ENCODE peak calls at places on chromosomes 3 and 15, in seven cellular contexts. C is ovary, B is uterus, K is GM12892, M is heart left ventricle, G is adrenal gland, V is body of pancreas. D is an unnamed sample.

GRCh38 chr3:184486614-184487013 is 75.0 kb upstream of the EPHB3 start:
- DNase-seq in C (no peak), B (no peak), K (no peak), M (no peak), G (no peak), V (no peak), D (no peak)

GRCh38 chr15:94336817-94337537 is 105.6 kb downstream of the MCTP2 start:
- DNase-seq in C (no peak), B (no peak), K (no peak), M (no peak), G (no peak), V (no peak), D (no peak)

GRCh38 chr3:99319450-99319849 is 318.9 kb upstream of the COL8A1 start:
- DNase-seq in C (no peak), B (no peak), K (no peak), M (no peak), G (no peak), V (no peak), D (no peak)

GRCh38 chr3:165383381-165383780 is 187.2 kb upstream of the SLITRK3 start:
- DNase-seq in C (no peak), B (no peak), K (no peak), M (no peak), G (no peak), V (no peak), D (no peak)

GRCh38 chr3:100043271-100043670 is 71.0 kb downstream of the FILIP1L start:
- DNase-seq in C (no peak), B (no peak), K (no peak), M (no peak), G (no peak), V (no peak), D (no peak)

GRCh38 chr3:149534671-149535394 is 60.3 kb downstream of the TM4SF4 start:
- DNase-seq in C (no peak), B (no peak), K (no peak), M (no peak), G (no peak), V (peak; percentile 27), D (no peak)

GRCh38 chr15:74780983-74781672 is 752 bp upstream of the CSK start:
- DNase-seq in C (no peak), B (no peak), K (no peak), M (no peak), G (no peak), V (no peak), D (peak; percentile 35)

GRCh38 chr3:48409291-48410201 is 20.3 kb downstream of the PLXNB1 start:
- DNase-seq in C (no peak), B (peak; percentile 8), K (peak; percentile 16), M (peak; percentile 14), G (peak; percentile 6), V (peak; percentile 10), D (no peak)

GRCh38 chr3:155385896-155386295 is 92.4 kb upstream of the STRIT1 start:
- DNase-seq in C (no peak), B (no peak), K (no peak), M (no peak), G (no peak), V (no peak), D (no peak)

GRCh38 chr3:162765524-162765923 is 1268.9 kb downstream of the OTOL1 start:
- DNase-seq in C (no peak), B (no peak), K (no peak), M (no peak), G (no peak), V (no peak), D (no peak)

GRCh38 chr3:37072892-37073291 is 79.6 kb downstream of the MLH1 start:
- DNase-seq in C (no peak), B (no peak), K (no peak), M (no peak), G (no peak), V (peak; percentile 26), D (no peak)

GRCh38 chr3:154135511-154136173 is 14.5 kb downstream of the ARHGEF26 start:
- DNase-seq in C (no peak), B (no peak), K (no peak), M (no peak), G (no peak), V (peak; percentile 54), D (no peak)

DNA sequence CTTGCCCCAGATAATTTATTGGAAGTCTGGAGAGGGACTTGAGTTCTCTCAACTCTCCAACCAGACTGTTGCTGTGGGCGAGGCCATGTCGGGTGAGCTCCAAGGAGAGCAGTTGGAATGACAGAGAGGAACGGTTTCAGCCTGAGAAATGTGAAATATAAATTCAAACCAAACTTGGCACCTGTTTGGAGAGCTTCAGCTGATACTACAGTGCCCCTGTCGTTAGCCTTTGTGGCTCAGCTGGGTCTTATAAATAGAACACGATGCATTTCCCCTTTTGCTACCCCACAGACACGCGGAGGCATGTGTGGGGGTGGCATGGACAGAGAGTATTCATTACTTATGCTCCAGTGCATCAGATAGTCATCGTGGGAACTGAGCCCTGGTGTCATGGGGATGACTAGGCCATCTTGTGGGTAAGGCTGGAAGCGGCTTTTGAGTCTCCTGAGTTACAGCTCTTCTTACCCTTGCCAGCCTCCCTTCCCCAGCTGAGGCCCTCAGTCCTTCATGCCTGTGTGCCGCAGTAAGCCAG is 15.6 kb downstream of the SMAD3 start:
- DNase-seq in C (no peak), B (peak; percentile 46), K (no peak), M (peak; percentile 41), G (no peak), V (no peak), D (peak; percentile 65)
- TF ChIP-seq POLR2A in C (no peak), B (no peak), K (peak; percentile 15), M (no peak), G (no peak), V (no peak), D (no peak)

DNA sequence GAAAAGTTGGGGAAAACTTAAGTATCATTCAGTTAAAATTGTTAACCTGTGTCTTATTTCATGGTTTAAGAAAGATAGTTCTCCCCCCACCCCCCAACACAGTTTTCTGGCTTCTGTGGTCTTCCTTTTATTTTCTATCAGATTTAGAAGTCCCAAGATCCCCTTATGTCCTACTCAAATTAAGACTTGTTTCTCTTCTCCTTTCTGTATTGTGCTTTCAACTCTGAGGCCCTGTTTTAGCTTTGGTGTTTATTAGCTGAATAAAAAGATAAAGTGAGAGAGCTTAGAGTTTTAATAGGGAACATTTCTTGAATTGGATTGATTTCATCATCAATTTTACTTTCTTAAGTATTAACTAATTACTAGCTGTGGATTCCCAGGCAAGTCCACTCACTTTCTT is 62.6 kb downstream of the AKAP13 start:
- DNase-seq in C (no peak), B (no peak), K (no peak), M (no peak), G (no peak), V (no peak), D (no peak)
- TF ChIP-seq POLR2A in C (no peak), B (no peak), K (no peak), M (no peak), G (no peak), V (no peak), D (no peak)

DNA sequence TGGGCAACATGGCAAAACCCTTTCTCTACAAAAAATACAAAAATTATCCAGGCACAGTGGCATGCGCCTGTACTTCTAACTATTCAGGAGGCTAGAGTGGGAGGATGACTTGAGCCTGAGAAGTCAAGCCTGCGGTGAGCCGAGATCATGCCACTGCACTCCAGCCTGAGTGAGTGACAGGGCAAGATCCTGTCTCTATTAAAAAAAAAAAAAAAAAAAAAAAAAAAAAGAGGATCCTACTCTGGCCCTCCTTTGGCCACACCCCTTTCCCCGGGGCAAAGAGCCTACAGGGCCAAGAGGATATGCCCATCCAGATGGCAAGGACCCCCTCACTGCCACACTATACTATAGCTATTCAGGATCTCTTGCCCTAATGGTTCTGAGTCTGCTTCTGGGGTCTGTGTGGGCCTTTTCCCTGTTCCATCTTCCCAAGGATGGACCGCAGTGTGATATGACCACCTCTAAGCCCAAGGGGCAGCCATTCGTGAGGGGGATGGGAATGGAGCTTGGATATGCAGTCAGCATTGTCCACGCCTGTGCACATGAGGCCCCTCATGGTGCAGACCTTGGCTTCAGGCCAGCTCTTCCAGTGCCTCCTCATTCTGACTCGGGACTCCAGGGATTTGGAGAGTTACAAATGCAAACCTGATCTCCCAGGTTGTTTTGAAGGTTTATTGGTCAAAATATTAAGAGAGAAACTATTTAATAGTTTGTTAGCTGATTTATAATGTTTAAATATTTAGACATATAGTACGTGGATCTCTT is 7.3 kb downstream of the TYRO3 start:
- DNase-seq in C (no peak), B (no peak), K (no peak), M (no peak), G (no peak), V (no peak), D (no peak)
- TF ChIP-seq POLR2A in C (no peak), B (no peak), K (no peak), M (no peak), G (no peak), V (no peak), D (no peak)

GRCh38 chr3:115146418-115147328 is at the start of gene ZBTB20:
- DNase-seq in C (peak; percentile 87), B (peak; percentile 78), K (peak; percentile 66), M (peak; percentile 60), G (peak; percentile 83), V (peak; percentile 49), D (peak; percentile 86)

GRCh38 chr3:115147329-115148141 is 447 bp upstream of the ZBTB20 start:
- DNase-seq in C (peak; percentile 98), B (peak; percentile 98), K (peak; percentile 56), M (peak; percentile 99), G (peak; percentile 99), V (peak; percentile 98), D (peak; percentile 100)

GRCh38 chr3:115148142-115148790 is 1.2 kb upstream of the ZBTB20 start:
- DNase-seq in C (no peak), B (no peak), K (no peak), M (no peak), G (no peak), V (no peak), D (peak; percentile 31)

GRCh38 chr3:115141018-115141757 is 5.9 kb downstream of the ZBTB20 start:
- DNase-seq in C (no peak), B (no peak), K (no peak), M (no peak), G (no peak), V (no peak), D (no peak)

GRCh38 chr3:115146032-115146417 is 1.1 kb downstream of the ZBTB20 start:
- DNase-seq in C (no peak), B (no peak), K (no peak), M (no peak), G (peak; percentile 74), V (peak; percentile 64), D (peak; percentile 82)
- TF ChIP-seq POLR2A in C (no peak), B (no peak), K (no peak), M (no peak), G (peak; percentile 86), V (peak; percentile 67), D (peak; percentile 50)

D was measured in erythroblast.